ENCODE peak calls at places on chromosome 17, in five cellular contexts. J is AG04449, Y is bronchial epithelial cell, O is esophagus squamous epithelium, G is fibroblast of mammary gland. P is an unnamed sample.

GRCh38 chr17:76434870-76435269 is 18.1 kb downstream of the UBE2O start:
- DNase-seq in J (no peak), G (peak; percentile 30), Y (peak; percentile 34), O (no peak), P (no peak)

GRCh38 chr17:40974366-40974765 is 7.6 kb upstream of the KRT39 start:
- DNase-seq in G (no peak), J (no peak), O (no peak), Y (no peak), P (no peak)

GRCh38 chr17:6094453-6094852 is 24.3 kb downstream of the WSCD1 start:
- DNase-seq in O (no peak), Y (no peak), J (no peak), G (no peak), P (no peak)

GRCh38 chr17:79325707-79326106 is 251.1 kb downstream of the ENGASE start:
- DNase-seq in G (no peak), O (no peak), Y (no peak), J (no peak), P (no peak)

GRCh38 chr17:72853438-72854415 is 238.8 kb downstream of the SLC39A11 start:
- DNase-seq in Y (no peak), J (no peak), O (no peak), G (no peak), P (no peak)

GRCh38 chr17:34562387-34562786 is 17.0 kb upstream of the TMEM132E start:
- DNase-seq in Y (peak; percentile 10), G (no peak), J (no peak), O (no peak), P (no peak)

GRCh38 chr17:49471089-49471683 is 23.9 kb upstream of the NGFR start:
- DNase-seq in G (no peak), O (no peak), Y (no peak), J (no peak), P (no peak)

GRCh38 chr17:39761861-39762496 is 24.2 kb downstream of the GRB7 start:
- DNase-seq in G (no peak), Y (no peak), J (no peak), O (no peak), P (no peak)

GRCh38 chr17:10349403-10349802 is 23.4 kb downstream of the MYH13 start:
- DNase-seq in Y (no peak), J (no peak), O (no peak), G (peak; percentile 25), P (no peak)

GRCh38 chr17:82107341-82107860 is 9.4 kb upstream of the FASN start:
- DNase-seq in G (no peak), J (no peak), Y (no peak), O (no peak), P (peak; percentile 58)
- TF ChIP-seq CTCF in G (peak; percentile 22), J (peak; percentile 29), Y (peak; percentile 38), O (no peak), P (peak; percentile 25)

DNA sequence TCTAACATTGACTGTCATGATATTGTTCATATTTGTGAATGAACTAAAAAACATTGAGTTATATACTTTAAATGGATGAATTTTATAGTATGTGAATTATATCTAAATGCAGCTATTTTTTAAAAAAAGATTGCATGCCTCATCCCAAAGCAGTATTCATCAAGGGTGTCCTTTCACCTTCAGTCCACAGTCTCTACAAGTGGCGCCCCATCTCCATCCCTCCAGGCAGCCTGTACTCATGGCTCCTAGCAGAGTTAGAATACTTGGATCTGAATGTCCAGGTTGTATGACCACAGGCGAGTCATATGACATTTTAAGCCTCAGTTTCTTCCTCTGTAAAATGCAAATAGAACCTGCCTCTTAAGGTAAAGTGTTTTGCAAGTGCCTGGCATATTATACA is 69.8 kb downstream of the TMEM100 start:
- DNase-seq in J (no peak), G (no peak), Y (peak; percentile 49), O (no peak), P (no peak)
- TF ChIP-seq CTCF in J (no peak), G (no peak), Y (no peak), O (no peak), P (no peak)

DNA sequence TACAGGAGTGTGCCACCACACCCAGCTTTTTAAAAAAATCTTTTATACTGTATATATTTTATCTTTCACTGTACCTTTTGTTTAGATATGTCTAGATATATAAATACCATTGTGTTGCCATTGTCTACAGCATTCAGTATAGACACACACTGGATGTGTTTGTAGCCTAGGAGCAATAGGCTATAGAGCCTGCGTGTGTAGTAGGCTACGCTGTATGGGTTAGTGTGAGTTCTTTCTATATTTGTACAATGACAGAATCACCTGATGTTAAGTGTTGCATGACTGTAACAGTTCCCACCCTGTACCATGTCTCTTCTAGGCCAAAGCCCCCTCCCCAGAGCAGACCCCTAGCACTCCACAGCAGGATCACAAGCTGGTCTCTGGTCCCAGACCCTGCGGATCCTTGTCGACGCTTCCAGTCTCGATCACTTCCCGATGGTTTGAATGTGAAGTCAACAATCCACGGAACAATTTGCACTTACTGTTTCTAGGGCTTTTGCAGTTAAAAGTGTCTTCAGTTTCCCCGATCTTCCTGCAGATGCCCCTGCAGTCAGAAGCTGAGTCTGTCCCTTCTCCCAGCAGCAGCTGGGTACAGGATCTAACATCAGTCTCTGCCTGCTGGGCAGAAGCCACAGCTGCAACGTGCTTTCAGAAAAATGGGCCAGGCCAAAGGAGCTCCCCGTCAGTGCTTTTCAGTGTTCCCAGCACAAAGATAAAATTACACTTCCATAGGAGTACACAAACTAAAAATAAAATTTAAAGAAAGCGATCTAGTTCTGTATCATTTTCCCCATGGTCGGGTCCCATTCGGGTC is 35.3 kb downstream of the ADAM11 start:
- DNase-seq in O (no peak), G (no peak), Y (no peak), J (no peak), P (no peak)
- TF ChIP-seq CTCF in O (no peak), G (no peak), Y (no peak), J (no peak), P (no peak)

GRCh38 chr17:60137731-60138130 is 12.0 kb upstream of the CA4 start:
- DNase-seq in J (no peak), G (no peak), Y (no peak), O (no peak), P (no peak)
- TF ChIP-seq CTCF in J (no peak), G (no peak), Y (no peak), O (no peak), P (no peak)

DNA sequence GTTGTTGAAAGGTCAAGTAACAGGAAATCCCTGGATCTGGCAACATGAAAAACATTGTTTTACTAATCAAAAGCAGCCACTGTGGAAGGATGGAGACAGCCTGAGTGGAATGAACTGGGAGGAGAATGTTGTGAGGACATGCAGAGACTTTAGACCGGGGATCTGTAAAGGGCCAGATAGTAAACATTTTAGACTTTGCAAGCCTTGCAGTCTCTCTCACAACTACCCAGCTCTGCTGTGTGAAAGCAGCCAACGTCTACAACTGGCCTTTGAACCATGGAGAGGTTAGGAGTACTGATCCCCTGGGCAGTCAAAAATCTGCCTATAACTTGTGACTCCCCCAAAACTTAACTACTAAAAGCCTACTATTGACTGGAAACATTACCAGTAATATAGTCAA is 41.5 kb upstream of the TOM1L1 start:
- DNase-seq in G (no peak), Y (no peak), O (no peak), J (no peak), P (no peak)
- TF ChIP-seq CTCF in G (no peak), Y (no peak), O (no peak), J (no peak), P (no peak)